ENCODE peak calls at places on chromosomes 11 and 22, in nine cellular contexts. K, J, A, C, F, G, X, M and I are unnamed samples.

GRCh38 chr11:42974510-42974909 is 337.3 kb upstream of the API5 start:
- DNase-seq in C (no peak), M (no peak), K (no peak), F (no peak), J (no peak), X (peak; percentile 48), A (no peak), G (no peak), I (no peak)

GRCh38 chr11:2257023-2257700 is 13.2 kb downstream of the ASCL2 start:
- DNase-seq in F (no peak), C (no peak), K (no peak), M (peak; percentile 41), X (no peak), G (no peak), J (peak; percentile 53), A (no peak), I (peak; percentile 40)

GRCh38 chr11:34653851-34654490 is 33.1 kb downstream of the EHF start:
- DNase-seq in X (no peak), M (no peak), F (no peak), G (peak; percentile 79), J (peak; percentile 70), C (no peak), K (peak; percentile 98), A (peak; percentile 92), I (no peak)

GRCh38 chr11:126512251-126512650 is 156.8 kb downstream of the ST3GAL4 start:
- DNase-seq in A (no peak), K (no peak), F (no peak), M (no peak), J (no peak), X (no peak), G (no peak), C (no peak), I (peak; percentile 53)

GRCh38 chr11:62505784-62506145 is 40.8 kb downstream of the AHNAK start:
- DNase-seq in F (peak; percentile 17), M (no peak), A (no peak), X (no peak), C (no peak), K (no peak), G (no peak), J (no peak), I (no peak)

GRCh38 chr11:120532511-120533196 is 21.1 kb downstream of the GRIK4 start:
- DNase-seq in K (peak; percentile 74), G (no peak), A (no peak), C (no peak), F (no peak), J (no peak), X (no peak), M (no peak), I (no peak)

GRCh38 chr11:27553186-27553585 is 46.6 kb upstream of the LIN7C start:
- DNase-seq in G (no peak), A (no peak), K (no peak), M (no peak), F (no peak), J (no peak), X (no peak), C (no peak), I (no peak)

GRCh38 chr11:131118247-131118646 is 202.0 kb upstream of the SNX19 start:
- DNase-seq in X (no peak), G (no peak), K (no peak), M (no peak), A (no peak), C (no peak), J (no peak), F (no peak), I (no peak)

GRCh38 chr11:77039491-77040400 is 5.5 kb downstream of the B3GNT6 start:
- DNase-seq in C (no peak), A (no peak), X (peak; percentile 28), J (no peak), K (peak; percentile 32), F (no peak), M (no peak), G (no peak), I (no peak)

GRCh38 chr11:76151561-76152085 is 54.7 kb downstream of the WNT11 start:
- DNase-seq in F (no peak), K (no peak), J (no peak), C (no peak), X (no peak), M (no peak), A (no peak), G (no peak), I (peak; percentile 71)

GRCh38 chr11:102389253-102389652 is 42.2 kb downstream of the BIRC2 start:
- DNase-seq in C (no peak), K (no peak), X (no peak), A (no peak), M (no peak), F (no peak), G (no peak), J (no peak), I (no peak)

GRCh38 chr22:40374567-40374966 is 4.2 kb downstream of the SGSM3 start:
- DNase-seq in X (no peak), A (no peak), C (no peak), M (no peak), F (no peak), K (no peak), G (no peak), J (no peak), I (no peak)

GRCh38 chr22:49325531-49326395 is 501.9 kb downstream of the BRD1 start:
- DNase-seq in M (peak; percentile 32), K (no peak), C (no peak), J (peak; percentile 19), A (no peak), X (no peak), G (no peak), F (no peak), I (peak; percentile 54)

GRCh38 chr11:59186130-59186594 is 14.2 kb downstream of the DTX4 start:
- DNase-seq in X (no peak), M (peak; percentile 65), G (peak; percentile 74), K (no peak), F (no peak), A (no peak), C (peak; percentile 41), J (peak; percentile 65), I (no peak)

GRCh38 chr22:27378994-27379393 is 422.6 kb downstream of the MN1 start:
- DNase-seq in J (no peak), M (no peak), G (no peak), K (no peak), C (no peak), X (no peak), F (no peak), A (no peak), I (no peak)

GRCh38 chr22:27381552-27381951 is 420.0 kb downstream of the MN1 start:
- DNase-seq in K (no peak), A (no peak), C (no peak), M (no peak), G (peak; percentile 43), F (no peak), J (no peak), X (no peak), I (no peak)

GRCh38 chr22:27381960-27382742 is 419.4 kb downstream of the MN1 start:
- DNase-seq in A (no peak), X (no peak), G (no peak), F (no peak), C (no peak), J (no peak), M (no peak), K (no peak), I (no peak)

GRCh38 chr22:27382947-27383346 is 418.6 kb downstream of the MN1 start:
- DNase-seq in X (no peak), J (no peak), A (no peak), K (no peak), C (no peak), G (no peak), F (no peak), M (no peak), I (no peak)

DNA sequence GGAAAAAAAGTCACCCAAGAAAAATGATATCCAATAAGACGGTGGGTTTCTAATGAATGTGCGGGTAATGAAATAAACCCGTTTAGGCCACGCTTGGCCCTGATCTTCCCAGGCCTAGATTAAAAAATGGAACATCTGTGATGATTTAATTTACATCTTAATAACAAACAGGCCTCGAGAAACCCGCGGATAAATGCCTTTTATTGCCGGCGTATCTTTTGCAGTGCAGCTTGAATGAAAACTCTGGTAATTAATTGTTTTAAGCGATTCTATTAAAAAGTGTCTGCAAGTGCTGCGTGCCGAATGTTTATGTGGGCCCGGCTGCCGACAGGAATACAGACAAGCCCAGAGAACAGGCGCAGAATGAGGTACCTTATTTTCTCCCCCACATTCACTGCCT is 420.7 kb downstream of the MN1 start:
- DNase-seq in F (no peak), J (no peak), C (no peak), K (no peak), G (peak; percentile 24), M (no peak), X (no peak), A (no peak), I (no peak)
- H3K27me3 ChIP-seq in F (peaks cover 17% of the 10 kb centered on the region), J (peaks cover 9% of the 10 kb centered on the region), C (no peaks in the 10 kb centered on the region), K (peaks cover 5% of the 10 kb centered on the region), G (no peaks in the 10 kb centered on the region), M (no peaks in the 10 kb centered on the region), X (no peaks in the 10 kb centered on the region), A (peaks cover 24% of the 10 kb centered on the region), I (no peaks in the 10 kb centered on the region)

GRCh38 chr11:65741185-65741584 is 20.6 kb upstream of the RNASEH2C start:
- DNase-seq in M (no peak), A (no peak), K (no peak), C (no peak), X (no peak), J (no peak), F (no peak), G (no peak), I (no peak)
- H3K27me3 ChIP-seq in M (no peaks in the 10 kb centered on the region), A (peaks cover 6% of the 10 kb centered on the region), K (no peaks in the 10 kb centered on the region), C (peaks cover 7% of the 10 kb centered on the region), X (no peaks in the 10 kb centered on the region), J (peaks cover 4% of the 10 kb centered on the region), F (no peaks in the 10 kb centered on the region), G (no peaks in the 10 kb centered on the region), I (no peaks in the 10 kb centered on the region)

GRCh38 chr11:111410951-111411350 is 31.9 kb upstream of the POU2AF1 start:
- DNase-seq in A (no peak), C (no peak), X (no peak), J (no peak), K (no peak), G (no peak), M (no peak), F (no peak), I (no peak)

GRCh38 chr11:111413849-111414248 is 34.8 kb upstream of the POU2AF1 start:
- DNase-seq in M (no peak), C (no peak), K (no peak), X (no peak), G (no peak), F (no peak), A (no peak), J (no peak), I (no peak)

GRCh38 chr11:111411456-111411855 is 32.4 kb upstream of the POU2AF1 start:
- DNase-seq in G (no peak), K (no peak), C (no peak), A (no peak), J (no peak), X (no peak), F (no peak), M (no peak), I (no peak)

GRCh38 chr11:111414267-111414931 is 35.3 kb upstream of the POU2AF1 start:
- DNase-seq in M (no peak), J (no peak), A (no peak), X (no peak), K (no peak), C (no peak), G (no peak), F (no peak), I (peak; percentile 19)

GRCh38 chr11:111412293-111412692 is 33.2 kb upstream of the POU2AF1 start:
- DNase-seq in A (no peak), J (no peak), F (no peak), X (no peak), C (no peak), M (no peak), K (no peak), G (no peak), I (no peak)
- H3K27me3 ChIP-seq in A (peaks cover 9% of the 10 kb centered on the region), J (no peaks in the 10 kb centered on the region), F (no peaks in the 10 kb centered on the region), X (no peaks in the 10 kb centered on the region), C (no peaks in the 10 kb centered on the region), M (no peaks in the 10 kb centered on the region), K (no peaks in the 10 kb centered on the region), G (peaks cover 12% of the 10 kb centered on the region), I (no peaks in the 10 kb centered on the region)

GRCh38 chr11:57982763-57983162 is 40.9 kb upstream of the OR9Q1 start:
- DNase-seq in M (no peak), X (no peak), A (no peak), J (no peak), C (no peak), K (no peak), G (no peak), F (no peak), I (no peak)
- H3K27me3 ChIP-seq in M (no peaks in the 10 kb centered on the region), X (no peaks in the 10 kb centered on the region), A (no peaks in the 10 kb centered on the region), J (no peaks in the 10 kb centered on the region), C (peaks cover 5% of the 10 kb centered on the region), K (no peaks in the 10 kb centered on the region), G (no peaks in the 10 kb centered on the region), F (no peaks in the 10 kb centered on the region), I (no peaks in the 10 kb centered on the region)